ENCODE peak calls at places on chromosomes 12 and 14, in seven cellular contexts. D, B, A, P, S, T and V are unnamed samples.

GRCh38 chr14:21475767-21476525 is 813 bp downstream of the RAB2B start:
- DNase-seq in D (no peak), B (no peak), A (no peak), P (no peak), S (no peak), T (no peak), V (no peak)

GRCh38 chr14:98177551-98177950 is 1094.4 kb downstream of the BCL11B start:
- DNase-seq in D (no peak), B (no peak), A (no peak), P (no peak), S (no peak), T (no peak), V (peak; percentile 90)

GRCh38 chr12:69720748-69721147 is 17.9 kb upstream of the RAB3IP start:
- DNase-seq in D (no peak), B (no peak), A (no peak), P (no peak), S (no peak), T (no peak), V (no peak)

GRCh38 chr14:50666772-50667490 is 1.2 kb downstream of the SAV1 start:
- DNase-seq in D (peak; percentile 83), B (peak; percentile 66), A (peak; percentile 72), P (peak; percentile 79), S (no peak), T (no peak), V (peak; percentile 33)

GRCh38 chr14:64387232-64387737 is 868 bp upstream of the MTHFD1 start:
- DNase-seq in D (peak; percentile 35), B (peak; percentile 31), A (peak; percentile 10), P (no peak), S (no peak), T (no peak), V (no peak)

GRCh38 chr12:133046698-133047097 is 9.4 kb downstream of the ZNF84 start:
- DNase-seq in D (no peak), B (no peak), A (no peak), P (no peak), S (no peak), T (no peak), V (no peak)

GRCh38 chr12:124898200-124898950 is 16.1 kb downstream of the UBC start:
- DNase-seq in D (no peak), B (peak; percentile 85), A (peak; percentile 50), P (peak; percentile 28), S (peak; percentile 71), T (no peak), V (peak; percentile 82)

GRCh38 chr14:30194769-30195168 is 267.1 kb upstream of the PRKD1 start:
- DNase-seq in D (peak; percentile 91), B (peak; percentile 43), A (peak; percentile 10), P (peak; percentile 92), S (no peak), T (no peak), V (no peak)

GRCh38 chr12:52631676-52632459 is 13.5 kb upstream of the KRT73 start:
- DNase-seq in D (no peak), B (no peak), A (no peak), P (no peak), S (no peak), T (no peak), V (no peak)

GRCh38 chr14:91119556-91120311 is 5.9 kb downstream of the DGLUCY start:
- DNase-seq in D (no peak), B (peak; percentile 26), A (peak; percentile 95), P (peak; percentile 91), S (no peak), T (no peak), V (no peak)

GRCh38 chr12:110699591-110700445 is 10.9 kb upstream of the HVCN1 start:
- DNase-seq in D (no peak), B (no peak), A (no peak), P (no peak), S (no peak), T (no peak), V (peak; percentile 18)

GRCh38 chr14:52829527-52829926 is 38.1 kb upstream of the GNPNAT1 start:
- DNase-seq in D (no peak), B (no peak), A (no peak), P (no peak), S (no peak), T (no peak), V (no peak)

GRCh38 chr14:84087986-84088531 is 1441.9 kb upstream of the FLRT2 start:
- DNase-seq in D (peak; percentile 96), B (no peak), A (no peak), P (peak; percentile 46), S (no peak), T (no peak), V (no peak)

GRCh38 chr12:27453462-27453861 is 6.9 kb downstream of the SMCO2 start:
- DNase-seq in D (peak; percentile 42), B (no peak), A (no peak), P (peak; percentile 35), S (no peak), T (no peak), V (no peak)

GRCh38 chr12:19712041-19712440 is 272.7 kb downstream of the AEBP2 start:
- DNase-seq in D (peak; percentile 91), B (peak; percentile 70), A (peak; percentile 85), P (peak; percentile 89), S (no peak), T (no peak), V (no peak)

GRCh38 chr14:69481815-69482568 is 2.5 kb upstream of the PLEKHD1 start:
- DNase-seq in D (no peak), B (no peak), A (no peak), P (no peak), S (no peak), T (no peak), V (no peak)

GRCh38 chr14:62443796-62444195 is 601.5 kb downstream of the KCNH5 start:
- DNase-seq in D (peak; percentile 55), B (peak; percentile 40), A (peak; percentile 74), P (no peak), S (no peak), T (no peak), V (no peak)

GRCh38 chr14:73283592-73284379 is 46.5 kb downstream of the PAPLN start:
- DNase-seq in D (peak; percentile 52), B (peak; percentile 25), A (peak; percentile 31), P (peak; percentile 38), S (no peak), T (no peak), V (no peak)

GRCh38 chr12:5785601-5786000 is 159.5 kb downstream of the ANO2 start:
- DNase-seq in D (no peak), B (no peak), A (no peak), P (no peak), S (no peak), T (no peak), V (no peak)

GRCh38 chr12:116236148-116236731 is 41.3 kb downstream of the MED13L start:
- DNase-seq in D (peak; percentile 81), B (peak; percentile 76), A (peak; percentile 50), P (peak; percentile 64), S (no peak), T (no peak), V (peak; percentile 70)
- TF ChIP-seq CTCF in D (peak; percentile 85), B (peak; percentile 87), A (peak; percentile 62), P (peak; percentile 66), S (peak; percentile 75), T (peak; percentile 84), V (peak; percentile 64)

GRCh38 chr14:106209745-106210144 is 683.4 kb downstream of the TMEM121 start:
- DNase-seq in D (no peak), B (no peak), A (no peak), P (no peak), S (no peak), T (no peak), V (peak; percentile 20)
- TF ChIP-seq CTCF in D (no peak), B (no peak), A (no peak), P (no peak), S (no peak), T (no peak), V (no peak)

GRCh38 chr12:48978291-48978740 is at the start of gene WNT1:
- DNase-seq in D (no peak), B (no peak), A (no peak), P (no peak), S (no peak), T (no peak), V (no peak)
- TF ChIP-seq CTCF in D (no peak), B (peak; percentile 22), A (no peak), P (no peak), S (peak; percentile 31), T (no peak), V (peak; percentile 77)

GRCh38 chr12:40308851-40309420 is 84.1 kb downstream of the LRRK2 start:
- DNase-seq in D (no peak), B (no peak), A (no peak), P (no peak), S (no peak), T (no peak), V (no peak)
- TF ChIP-seq CTCF in D (no peak), B (no peak), A (no peak), P (no peak), S (no peak), T (no peak), V (no peak)

GRCh38 chr12:15996254-15996653 is 85.1 kb downstream of the DERA start:
- DNase-seq in D (peak; percentile 69), B (peak; percentile 55), A (no peak), P (peak; percentile 47), S (no peak), T (no peak), V (no peak)
- TF ChIP-seq CTCF in D (peak; percentile 27), B (peak; percentile 42), A (no peak), P (no peak), S (no peak), T (no peak), V (no peak)

GRCh38 chr14:103085106-103086091 is 1.4 kb downstream of the LBHD2 start:
- DNase-seq in D (no peak), B (no peak), A (no peak), P (no peak), S (no peak), T (no peak), V (no peak)
- TF ChIP-seq CTCF in D (peak; percentile 40), B (no peak), A (peak; percentile 9), P (peak; percentile 26), S (no peak), T (no peak), V (no peak)